ENCODE peak calls at places on chromosomes 1 and 21, in nine cellular contexts. O is spleen, P is right lobe of liver, Q is uterus, A is thoracic aorta, L is A549, V is NB4, S is AG04450, M is endodermal cell. U is an unnamed sample.

GRCh38 chr1:23673086-23673813 is 18.4 kb upstream of the RPL11 start:
- DNase-seq in O (no peak), P (peak), Q (no peak), A (no peak), L (peak), V (peak), S (peak), M (peak), U (peak)

GRCh38 chr1:193325042-193325441 is 138.6 kb upstream of the B3GALT2 start:
- DNase-seq in O (no peak), P (no peak), Q (no peak), A (no peak), L (no peak), V (no peak), S (no peak), M (no peak), U (no peak)

GRCh38 chr1:30407030-30407861 is 316.1 kb downstream of the MATN1 start:
- DNase-seq in O (peak), P (peak), Q (peak), A (no peak), L (no peak), V (no peak), S (no peak), M (peak), U (no peak)

GRCh38 chr1:21302747-21303715 is 12.8 kb upstream of the ECE1 start:
- DNase-seq in O (no peak), P (no peak), Q (no peak), A (no peak), L (no peak), V (no peak), S (peak), M (peak), U (no peak)

GRCh38 chr1:203628997-203629508 is 2.4 kb downstream of the ATP2B4 start:
- DNase-seq in O (no peak), P (no peak), Q (no peak), A (no peak), L (no peak), V (peak), S (no peak), M (no peak), U (no peak)

GRCh38 chr1:82399093-82399492 is 598.4 kb downstream of the ADGRL2 start:
- DNase-seq in O (no peak), P (no peak), Q (no peak), A (no peak), L (no peak), V (no peak), S (no peak), M (no peak), U (peak)

GRCh38 chr21:45070970-45071369 is 3.4 kb upstream of the ADARB1 start:
- DNase-seq in O (no peak), P (no peak), Q (no peak), A (no peak), L (no peak), V (no peak), S (no peak), M (no peak), U (no peak)

GRCh38 chr1:51482881-51483280 is 36.2 kb downstream of the EPS15 start:
- DNase-seq in O (no peak), P (no peak), Q (no peak), A (no peak), L (no peak), V (no peak), S (no peak), M (no peak), U (no peak)

GRCh38 chr21:36861924-36862323 is 104.5 kb downstream of the HLCS start:
- DNase-seq in O (no peak), P (no peak), Q (no peak), A (no peak), L (no peak), V (no peak), S (no peak), M (no peak), U (no peak)

GRCh38 chr1:60132985-60133673 is 59.6 kb upstream of the C1orf87 start:
- DNase-seq in O (no peak), P (no peak), Q (no peak), A (no peak), L (no peak), V (peak), S (peak), M (no peak), U (peak)

GRCh38 chr21:9760398-9761074 is 760.8 kb upstream of the TPTE start:
- DNase-seq in O (no peak), P (no peak), Q (no peak), A (no peak), L (no peak), V (no peak), S (no peak), M (no peak), U (no peak)

GRCh38 chr21:32233055-32233546 is 45.7 kb downstream of the MIS18A start:
- DNase-seq in O (no peak), P (no peak), Q (no peak), A (no peak), L (no peak), V (no peak), S (no peak), M (no peak), U (peak)

GRCh38 chr1:227035316-227035715 is 95.2 kb downstream of the COQ8A start:
- DNase-seq in O (no peak), P (no peak), Q (no peak), A (no peak), L (no peak), V (no peak), S (no peak), M (no peak), U (no peak)

GRCh38 chr21:33266050-33266783 is at the start of gene IL10RB:
- DNase-seq in O (peak), P (peak), Q (peak), A (peak), L (peak), V (peak), S (no peak), M (peak), U (no peak)

GRCh38 chr1:160681891-160682140 is 29.8 kb downstream of the CD48 start:
- DNase-seq in O (no peak), P (no peak), Q (no peak), A (no peak), L (no peak), V (no peak), S (no peak), M (no peak), U (no peak)

GRCh38 chr1:160679893-160680292 is 31.7 kb downstream of the CD48 start:
- DNase-seq in O (no peak), P (no peak), Q (no peak), A (no peak), L (no peak), V (no peak), S (no peak), M (no peak), U (no peak)

GRCh38 chr1:160680399-160680798 is 31.2 kb downstream of the CD48 start:
- DNase-seq in O (no peak), P (no peak), Q (no peak), A (no peak), L (no peak), V (no peak), S (no peak), M (no peak), U (no peak)

GRCh38 chr1:160682983-160683886 is 28.4 kb downstream of the CD48 start:
- DNase-seq in O (no peak), P (no peak), Q (no peak), A (no peak), L (no peak), V (peak), S (no peak), M (no peak), U (no peak)

GRCh38 chr1:160681067-160681890 is 30.3 kb downstream of the CD48 start:
- DNase-seq in O (peak), P (peak), Q (peak), A (no peak), L (peak), V (peak), S (no peak), M (peak), U (no peak)
- TF ChIP-seq CTCF in O (peak), P (peak), Q (peak), A (peak), L (peak), V (peak), S (no peak), M (peak), U (peak)

GRCh38 chr1:160115545-160116276 is at the start of gene ATP1A2:
- DNase-seq in O (no peak), P (no peak), Q (no peak), A (no peak), L (no peak), V (no peak), S (no peak), M (peak), U (no peak)

GRCh38 chr1:160118928-160119327 is 3.4 kb downstream of the ATP1A2 start:
- DNase-seq in O (no peak), P (no peak), Q (no peak), A (no peak), L (no peak), V (no peak), S (no peak), M (no peak), U (no peak)

GRCh38 chr1:160117300-160117699 is 1.7 kb downstream of the ATP1A2 start:
- DNase-seq in O (no peak), P (no peak), Q (no peak), A (no peak), L (no peak), V (no peak), S (no peak), M (no peak), U (no peak)

GRCh38 chr1:160116277-160117147 is 953 bp downstream of the ATP1A2 start:
- DNase-seq in O (no peak), P (no peak), Q (no peak), A (peak), L (no peak), V (no peak), S (no peak), M (no peak), U (peak)

GRCh38 chr1:160117709-160118183 is 2.2 kb downstream of the ATP1A2 start:
- DNase-seq in O (no peak), P (no peak), Q (no peak), A (no peak), L (no peak), V (no peak), S (no peak), M (peak), U (peak)
- H3K4me3 ChIP-seq in O (no peak), P (no peak), Q (no peak), A (peak), L (no peak), V (no peak), S (peak), M (no peak), U (peak)

GRCh38 chr1:90708236-90708786 is 8.8 kb downstream of the BARHL2 start:
- DNase-seq in O (no peak), P (no peak), Q (no peak), A (no peak), L (no peak), V (no peak), S (no peak), M (no peak), U (no peak)

GRCh38 chr1:90707363-90707710 is 9.8 kb downstream of the BARHL2 start:
- DNase-seq in O (peak), P (no peak), Q (no peak), A (no peak), L (peak), V (peak), S (no peak), M (peak), U (peak)

GRCh38 chr1:90710579-90711536 is 6.2 kb downstream of the BARHL2 start:
- DNase-seq in O (no peak), P (no peak), Q (no peak), A (no peak), L (no peak), V (no peak), S (no peak), M (peak), U (no peak)

GRCh38 chr1:90709535-90709934 is 7.6 kb downstream of the BARHL2 start:
- DNase-seq in O (no peak), P (no peak), Q (no peak), A (no peak), L (no peak), V (no peak), S (no peak), M (no peak), U (no peak)

DNA sequence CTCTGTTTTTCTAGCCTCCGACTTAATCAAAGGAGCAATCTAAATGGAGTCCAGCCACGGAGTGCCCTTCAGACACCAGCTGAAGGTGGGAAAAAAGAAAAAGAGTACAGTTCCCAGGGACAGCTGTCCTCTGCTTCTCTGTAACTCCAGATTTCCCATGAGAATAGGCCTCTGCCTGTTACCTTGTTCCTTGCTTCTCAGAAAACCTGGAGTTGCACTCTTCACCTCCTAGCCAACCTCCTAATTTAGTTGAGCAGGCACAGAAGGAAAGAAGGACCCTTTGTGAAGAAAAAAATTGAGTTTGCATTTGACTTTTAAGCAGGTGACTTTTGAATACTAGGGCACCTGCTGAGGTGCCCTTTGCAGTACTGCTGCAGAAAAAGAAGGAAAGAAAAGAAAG is 8.3 kb downstream of the BARHL2 start:
- DNase-seq in O (no peak), P (no peak), Q (no peak), A (no peak), L (no peak), V (no peak), S (no peak), M (no peak), U (no peak)
- TF ChIP-seq CTCF in O (no peak), P (no peak), Q (no peak), A (no peak), L (no peak), V (no peak), S (no peak), M (no peak), U (no peak)

GRCh38 chr1:115527746-115528145 is 114.0 kb upstream of the VANGL1 start:
- DNase-seq in O (no peak), P (no peak), Q (no peak), A (no peak), L (no peak), V (no peak), S (no peak), M (no peak), U (no peak)
- H3K4me3 ChIP-seq in O (no peak), P (no peak), Q (no peak), A (no peak), L (no peak), V (no peak), S (no peak), M (no peak), U (no peak)

GRCh38 chr1:197218857-197219256 is 49.2 kb upstream of the CRB1 start:
- DNase-seq in O (no peak), P (no peak), Q (no peak), A (no peak), L (no peak), V (no peak), S (no peak), M (no peak), U (no peak)

GRCh38 chr1:197208945-197209344 is 59.1 kb upstream of the CRB1 start:
- DNase-seq in O (no peak), P (no peak), Q (no peak), A (no peak), L (no peak), V (no peak), S (no peak), M (no peak), U (no peak)

GRCh38 chr1:197210426-197210825 is 57.6 kb upstream of the CRB1 start:
- DNase-seq in O (no peak), P (no peak), Q (no peak), A (no peak), L (no peak), V (no peak), S (no peak), M (no peak), U (no peak)

DNA sequence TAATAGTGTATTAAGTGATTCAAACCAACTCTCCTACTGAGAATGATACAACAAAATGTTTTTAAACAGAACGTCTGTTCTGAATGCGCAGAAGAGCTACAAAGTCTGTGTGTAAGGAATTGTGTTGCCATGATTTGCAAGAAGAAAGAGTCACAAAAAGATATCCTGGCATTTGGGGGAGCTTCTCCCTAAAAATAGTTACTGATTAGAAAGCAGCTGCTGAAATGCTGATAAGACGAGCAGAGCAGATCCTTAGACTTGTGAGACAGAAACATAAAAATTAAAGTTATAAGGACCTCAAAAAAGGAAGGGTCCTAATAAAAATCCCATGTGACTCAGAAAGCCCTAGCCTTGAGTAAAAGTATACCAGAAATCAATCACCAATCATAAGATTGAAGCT is 54.9 kb upstream of the CRB1 start:
- DNase-seq in O (no peak), P (no peak), Q (no peak), A (no peak), L (no peak), V (no peak), S (no peak), M (no peak), U (no peak)
- TF ChIP-seq CTCF in O (no peak), P (no peak), Q (no peak), A (no peak), L (no peak), V (no peak), S (no peak), M (no peak), U (no peak)

GRCh38 chr1:94542088-94542671 is 621 bp upstream of the F3 start:
- DNase-seq in O (peak), P (peak), Q (peak), A (no peak), L (no peak), V (peak), S (no peak), M (peak), U (no peak)
- H3K4me3 ChIP-seq in O (peak), P (peak), Q (peak), A (peak), L (peak), V (peak), S (peak), M (peak), U (peak)